ENCODE peak calls at places on chromosomes 5 and 9, in five cellular contexts. C is LoVo, U is T follicular helper cell, P is kidney glomerular epithelial cell, A is pons. K is an unnamed sample.

GRCh38 chr9:138043411-138044345 is 166.1 kb downstream of the CACNA1B start:
- DNase-seq in C (no peak), U (no peak), P (no peak), A (no peak), K (no peak)

GRCh38 chr5:132363431-132364112 is 5.9 kb upstream of the SLC22A5 start:
- DNase-seq in C (peak; percentile 43), U (no peak), P (peak; percentile 81), A (no peak), K (no peak)

GRCh38 chr9:110668528-110669167 is at the start of gene MUSK:
- DNase-seq in C (no peak), U (no peak), P (no peak), A (no peak), K (no peak)

GRCh38 chr9:76799481-76799880 is 35.2 kb downstream of the PCA3 start:
- DNase-seq in C (peak; percentile 48), U (no peak), P (no peak), A (no peak), K (no peak)

GRCh38 chr5:177426566-177427210 is at the start of gene GRK6:
- DNase-seq in C (peak; percentile 24), U (peak; percentile 57), P (no peak), A (no peak), K (peak; percentile 55)

GRCh38 chr9:89247431-89248370 is 63.3 kb upstream of the CKS2 start:
- DNase-seq in C (no peak), U (no peak), P (no peak), A (no peak), K (no peak)

GRCh38 chr9:90331826-90332575 is 310.6 kb downstream of the DIRAS2 start:
- DNase-seq in C (peak; percentile 9), U (no peak), P (peak; percentile 59), A (no peak), K (no peak)

GRCh38 chr5:152514827-152515397 is 109.8 kb upstream of the NMUR2 start:
- DNase-seq in C (peak; percentile 22), U (no peak), P (peak; percentile 49), A (peak; percentile 44), K (peak; percentile 56)

GRCh38 chr5:116359575-116359974 is 215.0 kb downstream of the SEMA6A start:
- DNase-seq in C (no peak), U (no peak), P (no peak), A (no peak), K (no peak)

GRCh38 chr5:43193952-43194321 is 1.9 kb downstream of the NIM1K start:
- DNase-seq in C (no peak), U (no peak), P (no peak), A (no peak), K (no peak)

GRCh38 chr5:138489705-138490104 is 24.4 kb downstream of the EGR1 start:
- DNase-seq in C (no peak), U (no peak), P (no peak), A (no peak), K (no peak)

GRCh38 chr5:29587806-29588205 is 1605.7 kb upstream of the CDH6 start:
- DNase-seq in C (no peak), U (no peak), P (no peak), A (no peak), K (no peak)

GRCh38 chr9:132988244-132989013 is 9.9 kb downstream of the GFI1B start:
- DNase-seq in C (no peak), U (no peak), P (no peak), A (no peak), K (no peak)

GRCh38 chr5:148623101-148623500 is 31.2 kb downstream of the HTR4 start:
- DNase-seq in C (no peak), U (no peak), P (no peak), A (no peak), K (no peak)

GRCh38 chr5:77558266-77558665 is 66.2 kb upstream of the WDR41 start:
- DNase-seq in C (no peak), U (no peak), P (no peak), A (no peak), K (no peak)

GRCh38 chr9:101620452-101620851 is 25.7 kb upstream of the PPP3R2 start:
- DNase-seq in C (no peak), U (no peak), P (no peak), A (no peak), K (no peak)

GRCh38 chr9:38271666-38272241 is 120.7 kb upstream of the ALDH1B1 start:
- DNase-seq in C (no peak), U (no peak), P (no peak), A (no peak), K (no peak)

GRCh38 chr5:95631265-95631957 is 11.5 kb downstream of the GPR150 start:
- DNase-seq in C (peak; percentile 26), U (no peak), P (peak; percentile 39), A (no peak), K (no peak)

GRCh38 chr9:108473209-108474112 is 382.3 kb downstream of the ACTL7B start:
- DNase-seq in C (peak; percentile 67), U (no peak), P (peak; percentile 63), A (no peak), K (peak; percentile 43)

GRCh38 chr5:123549256-123549904 is 37.4 kb downstream of the CSNK1G3 start:
- DNase-seq in C (no peak), U (peak; percentile 27), P (no peak), A (no peak), K (no peak)